ENCODE peak calls at places on chromosome 15, in seven cellular contexts. K, C, R, X, I, B and Z are unnamed samples.

GRCh38 chr15:37034835-37035234 is 65.5 kb downstream of the MEIS2 start:
- DNase-seq in K (no peak), C (no peak), X (no peak), I (no peak), B (no peak), R (peak; percentile 82), Z (no peak)

GRCh38 chr15:68603951-68604350 is 25.2 kb downstream of the CORO2B start:
- DNase-seq in K (no peak), I (no peak), B (no peak), C (no peak), R (no peak), X (no peak), Z (no peak)

GRCh38 chr15:94164202-94164807 is 67.1 kb upstream of the MCTP2 start:
- DNase-seq in X (peak; percentile 43), C (peak; percentile 22), K (peak; percentile 2), R (peak; percentile 75), B (peak; percentile 68), I (no peak), Z (peak; percentile 59)

GRCh38 chr15:76576526-76577279 is 240.1 kb downstream of the ISL2 start:
- DNase-seq in X (peak; percentile 75), B (no peak), K (no peak), C (no peak), I (peak; percentile 73), R (no peak), Z (peak; percentile 44)

GRCh38 chr15:98699591-98700424 is 51.5 kb downstream of the IGF1R start:
- DNase-seq in X (no peak), K (no peak), I (no peak), B (no peak), R (no peak), C (no peak), Z (no peak)

GRCh38 chr15:66703540-66703941 is 1.5 kb downstream of the SMAD6 start:
- DNase-seq in K (no peak), B (no peak), X (peak; percentile 42), I (peak; percentile 74), R (peak; percentile 64), C (peak; percentile 47), Z (peak; percentile 22)

GRCh38 chr15:32786906-32787305 is 69.1 kb downstream of the GREM1 start:
- DNase-seq in B (no peak), C (no peak), I (no peak), R (no peak), K (no peak), X (no peak), Z (no peak)

GRCh38 chr15:71329041-71329440 is 213.8 kb downstream of the THSD4 start:
- DNase-seq in R (no peak), I (no peak), B (no peak), K (no peak), C (no peak), X (peak; percentile 46), Z (peak; percentile 35)

GRCh38 chr15:73474785-73475184 is 31.8 kb downstream of the REC114 start:
- DNase-seq in X (no peak), C (no peak), R (no peak), K (no peak), B (no peak), I (no peak), Z (no peak)

GRCh38 chr15:48025118-48025517 is 95.7 kb upstream of the SLC24A5 start:
- DNase-seq in X (no peak), C (no peak), K (no peak), R (peak; percentile 12), I (no peak), B (no peak), Z (no peak)

GRCh38 chr15:26355671-26356070 is 417.2 kb downstream of the GABRB3 start:
- DNase-seq in B (peak; percentile 17), K (no peak), R (no peak), I (no peak), C (no peak), X (no peak), Z (no peak)

GRCh38 chr15:98419173-98419814 is 229.0 kb upstream of the IGF1R start:
- DNase-seq in K (no peak), X (no peak), I (no peak), B (no peak), C (no peak), R (no peak), Z (no peak)